ENCODE peak calls at places on chromosomes 11 and 22, in four cellular contexts. N is HepG2, Q is GM12878, F is H1. P is an unnamed sample.

GRCh38 chr22:36249160-36249559 is 3.8 kb upstream of the APOL1 start:
- DNase-seq in F (no peak), N (no peak), Q (no peak), P (no peak)

GRCh38 chr11:35919244-35919643 is 24.6 kb upstream of the LDLRAD3 start:
- DNase-seq in F (no peak), Q (no peak), N (no peak), P (no peak)

GRCh38 chr22:20507253-20508066 is at the start of gene MED15:
- DNase-seq in N (peak), Q (peak), F (peak), P (peak)

GRCh38 chr22:20464096-20464614 is 26.5 kb upstream of the SCARF2 start:
- DNase-seq in F (no peak), Q (no peak), N (no peak), P (no peak)

GRCh38 chr11:44817207-44817944 is 90.6 kb downstream of the TSPAN18 start:
- DNase-seq in Q (no peak), N (no peak), F (no peak), P (no peak)

GRCh38 chr11:65625628-65626342 is 10.2 kb downstream of the PCNX3 start:
- DNase-seq in Q (no peak), F (peak), N (no peak), P (no peak)

GRCh38 chr11:2805388-2806057 is 80.1 kb downstream of the CDKN1C start:
- DNase-seq in N (no peak), F (no peak), Q (no peak), P (no peak)

GRCh38 chr11:108551653-108552462 is 41.7 kb downstream of the EXPH5 start:
- DNase-seq in Q (no peak), N (no peak), F (peak), P (no peak)

GRCh38 chr11:67633758-67634365 is 4.1 kb upstream of the NUDT8 start:
- DNase-seq in Q (no peak), F (no peak), N (no peak), P (no peak)

GRCh38 chr22:22587577-22588188 is 28.6 kb upstream of the PRAME start:
- DNase-seq in N (no peak), F (no peak), Q (no peak), P (no peak)

GRCh38 chr11:133157180-133157579 is 375.1 kb downstream of the OPCML start:
- DNase-seq in Q (no peak), N (no peak), F (no peak), P (no peak)

GRCh38 chr11:126415669-126416420 is 60.4 kb downstream of the ST3GAL4 start:
- DNase-seq in F (no peak), N (no peak), Q (no peak), P (no peak)

GRCh38 chr11:86738615-86739014 is 61.7 kb upstream of the PRSS23 start:
- DNase-seq in Q (no peak), N (no peak), F (no peak), P (no peak)

DNA sequence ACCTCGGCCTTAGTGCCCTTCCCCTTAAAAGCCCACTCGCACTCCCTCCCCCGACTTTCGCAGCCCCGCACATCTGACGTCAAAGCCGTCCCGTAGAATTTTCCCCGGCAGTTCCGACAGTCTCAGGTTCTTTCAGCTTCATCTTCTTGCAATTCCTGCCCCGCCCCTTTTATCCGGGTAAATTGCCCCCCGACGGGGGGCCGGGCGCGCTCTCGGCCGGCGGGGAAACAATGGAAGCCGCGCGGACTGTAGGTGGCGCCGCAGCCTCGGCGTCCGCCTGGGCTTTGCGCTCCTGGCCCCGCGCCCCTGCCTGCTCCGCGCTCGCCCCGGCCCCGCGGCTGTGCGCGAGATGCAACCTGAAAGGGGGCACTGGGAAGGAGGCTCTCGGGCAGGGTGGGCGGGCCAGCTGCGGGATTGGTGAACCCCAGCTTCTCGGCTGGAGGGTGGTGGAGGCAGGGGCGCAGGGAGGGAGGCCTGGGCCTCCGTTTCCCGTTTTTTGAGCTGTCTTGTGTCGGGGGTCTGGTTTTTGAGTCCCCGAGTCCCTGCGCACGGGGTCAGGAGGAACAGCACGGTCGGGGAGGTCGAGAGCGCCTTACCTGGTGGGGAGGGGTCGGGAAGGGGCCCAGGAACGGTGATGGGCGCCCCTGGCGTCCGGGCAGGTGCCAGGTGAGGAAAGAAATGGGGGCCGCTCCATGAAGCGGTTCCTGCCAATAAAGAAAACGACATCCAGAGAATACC is 855 bp upstream of the FGF19 start:
- DNase-seq in F (peak), Q (no peak), N (no peak), P (peak)
- H3K4me3 ChIP-seq in F (peak), Q (no peak), N (no peak), P (peak)

GRCh38 chr11:82734120-82734479 is 436 bp upstream of the FAM181B start:
- DNase-seq in Q (no peak), N (no peak), F (no peak), P (no peak)

GRCh38 chr11:82733444-82734119 is at the start of gene FAM181B:
- DNase-seq in Q (no peak), N (no peak), F (peak), P (peak)

GRCh38 chr11:82731691-82732277 is 1.9 kb downstream of the FAM181B start:
- DNase-seq in N (no peak), F (no peak), Q (no peak), P (no peak)

GRCh38 chr11:82732348-82732733 is 1.3 kb downstream of the FAM181B start:
- DNase-seq in N (no peak), Q (no peak), F (no peak), P (no peak)

DNA sequence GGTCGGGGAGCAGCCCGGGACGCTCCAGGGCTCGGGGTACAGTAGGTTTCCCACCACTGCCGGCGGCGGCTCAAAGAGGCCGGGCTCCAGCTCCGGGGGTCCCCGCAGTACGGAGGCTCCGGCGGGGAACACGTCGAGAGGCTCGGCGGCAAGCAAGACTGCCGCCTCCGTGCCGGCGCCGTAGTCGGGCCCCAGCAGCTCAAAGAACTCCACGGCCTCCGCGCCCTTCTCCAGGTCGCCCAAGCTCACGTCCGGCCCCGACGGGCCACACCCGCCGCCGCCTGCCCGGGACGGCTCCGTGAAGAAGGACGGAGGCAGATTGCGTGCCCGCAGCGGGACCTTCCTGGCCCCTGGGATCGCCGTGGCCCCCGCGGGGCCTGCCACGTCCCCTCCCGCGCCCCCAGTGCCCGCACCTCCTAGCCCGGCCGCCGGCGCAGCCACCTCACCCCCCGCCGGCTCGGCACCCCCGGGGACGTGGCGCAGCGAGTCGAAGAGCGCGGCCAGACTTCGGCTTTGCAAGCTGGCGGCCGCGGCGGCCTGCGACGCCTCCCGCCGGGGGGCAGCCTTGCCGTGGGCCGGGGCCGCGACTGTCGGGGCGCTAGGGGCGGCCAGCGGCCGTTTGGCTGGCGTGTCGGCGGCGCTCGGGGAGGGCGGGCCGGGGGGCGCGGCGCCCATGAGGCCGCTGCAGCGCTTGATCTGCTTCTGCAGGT is 775 bp downstream of the FAM181B start:
- DNase-seq in N (no peak), F (peak), Q (no peak), P (no peak)
- TF ChIP-seq YY1 in N (no peak), F (no peak), Q (no peak), P (no peak)

GRCh38 chr22:42856179-42856864 is 751 bp downstream of the ARFGAP3 start:
- DNase-seq in Q (no peak), F (peak), N (peak), P (no peak)
- TF ChIP-seq SUZ12 in Q (no peak), F (no peak), N (no peak), P (no peak)

GRCh38 chr11:10575999-10576398 is 7.5 kb upstream of the LYVE1 start:
- DNase-seq in Q (no peak), F (no peak), N (no peak), P (no peak)

GRCh38 chr11:10580625-10581024 is 12.2 kb upstream of the LYVE1 start:
- DNase-seq in F (no peak), Q (no peak), N (no peak), P (no peak)

GRCh38 chr11:10579700-10580099 is 11.2 kb upstream of the LYVE1 start:
- DNase-seq in N (no peak), F (no peak), Q (no peak), P (no peak)

GRCh38 chr11:10584071-10584501 is 15.6 kb upstream of the LYVE1 start:
- DNase-seq in Q (no peak), F (no peak), N (no peak), P (no peak)

GRCh38 chr11:10581481-10582019 is 13.1 kb upstream of the LYVE1 start:
- DNase-seq in Q (no peak), F (no peak), N (no peak), P (no peak)
- H3K4me3 ChIP-seq in Q (no peak), F (no peak), N (no peak), P (no peak)